ENCODE peak calls at places on chromosomes 12 and 14, in eight cellular contexts. C, G, U, T, M, A, Z and F are unnamed samples.

GRCh38 chr12:97568336-97569180 is 106.0 kb downstream of the RMST start:
- DNase-seq in T (no peak), M (no peak), G (no peak), Z (no peak), A (no peak), U (no peak), C (no peak), F (no peak)

GRCh38 chr14:50052517-50052916 is 63.9 kb downstream of the VCPKMT start:
- DNase-seq in T (no peak), Z (no peak), G (no peak), M (no peak), A (no peak), U (no peak), C (no peak), F (no peak)

GRCh38 chr12:99752740-99753139 is 105.2 kb downstream of the GARIN6 start:
- DNase-seq in A (no peak), C (no peak), M (no peak), Z (no peak), G (no peak), T (no peak), U (no peak), F (no peak)

GRCh38 chr12:131249291-131250027 is 295.8 kb downstream of the ADGRD1 start:
- DNase-seq in G (no peak), C (no peak), Z (no peak), A (no peak), M (no peak), U (no peak), T (no peak), F (no peak)

GRCh38 chr12:132447731-132448452 is 42.1 kb upstream of the FBRSL1 start:
- DNase-seq in C (no peak), Z (no peak), A (no peak), M (no peak), G (no peak), U (no peak), T (no peak), F (no peak)

GRCh38 chr14:104187931-104188726 is 49.7 kb downstream of the KIF26A start:
- DNase-seq in A (no peak), Z (no peak), U (no peak), C (no peak), M (no peak), T (no peak), G (no peak), F (no peak)

GRCh38 chr12:122668268-122668667 is 34.9 kb downstream of the HCAR2 start:
- DNase-seq in Z (no peak), C (no peak), M (no peak), T (no peak), G (no peak), U (no peak), A (no peak), F (no peak)

GRCh38 chr12:55762646-55763045 is 19.7 kb downstream of the GDF11 start:
- DNase-seq in C (no peak), Z (no peak), G (no peak), M (no peak), A (no peak), T (no peak), U (no peak), F (no peak)

GRCh38 chr14:64891839-64892375 is 12.2 kb upstream of the SPTB start:
- DNase-seq in U (peak), G (peak), C (peak), Z (no peak), A (peak), M (no peak), T (no peak), F (no peak)

GRCh38 chr12:107497231-107497630 is 188.4 kb upstream of the PWP1 start:
- DNase-seq in U (no peak), T (no peak), G (no peak), C (no peak), Z (no peak), A (no peak), M (no peak), F (no peak)

GRCh38 chr14:102498005-102498677 is 11.4 kb downstream of the ANKRD9 start:
- DNase-seq in G (no peak), C (no peak), U (no peak), A (no peak), T (no peak), Z (no peak), M (no peak), F (no peak)

GRCh38 chr12:90449611-90450010 is 505.4 kb downstream of the CCER1 start:
- DNase-seq in Z (no peak), T (no peak), C (no peak), A (no peak), U (no peak), M (no peak), G (no peak), F (no peak)

GRCh38 chr12:94149781-94150482 is 1.6 kb downstream of the PLXNC1 start:
- DNase-seq in C (no peak), U (no peak), Z (peak), A (peak), T (peak), G (peak), M (no peak), F (no peak)

GRCh38 chr12:24833513-24833912 is 115.4 kb downstream of the BCAT1 start:
- DNase-seq in C (no peak), A (no peak), Z (no peak), G (no peak), M (no peak), T (no peak), U (no peak), F (no peak)